ENCODE peak calls at places on chromosomes 6 and 20, in nine cellular contexts. T, X, W, R, K, B, I, O and U are unnamed samples.

GRCh38 chr20:21391495-21392298 is 5.6 kb downstream of the NKX2-4 start:
- DNase-seq in B (peak), O (no peak), T (no peak), X (no peak), K (no peak), I (no peak), W (peak), R (no peak), U (no peak)

GRCh38 chr6:155497273-155497672 is 41.6 kb upstream of the NOX3 start:
- DNase-seq in T (no peak), X (no peak), B (no peak), W (no peak), O (no peak), R (no peak), I (no peak), K (no peak), U (no peak)

GRCh38 chr20:36074983-36075382 is 79.6 kb upstream of the EPB41L1 start:
- DNase-seq in W (no peak), X (no peak), O (peak), B (no peak), R (no peak), K (no peak), T (no peak), I (no peak), U (no peak)

GRCh38 chr6:129104131-129104530 is 221.2 kb downstream of the LAMA2 start:
- DNase-seq in T (peak), O (no peak), R (peak), X (no peak), B (no peak), K (no peak), W (no peak), I (no peak), U (no peak)

GRCh38 chr20:57475388-57476072 is 49.4 kb downstream of the CTCFL start:
- DNase-seq in T (no peak), I (no peak), W (no peak), O (no peak), R (no peak), B (no peak), K (no peak), X (no peak), U (peak)

GRCh38 chr6:105726902-105727655 is 324.2 kb upstream of the PREP start:
- DNase-seq in R (peak), X (no peak), O (no peak), K (no peak), T (peak), B (no peak), W (no peak), I (no peak), U (no peak)

GRCh38 chr20:47610247-47610944 is 108.7 kb downstream of the NCOA3 start:
- DNase-seq in X (peak), B (peak), R (peak), K (no peak), W (no peak), T (peak), I (peak), O (peak), U (no peak)

GRCh38 chr20:32585011-32585518 is at the start of gene NOL4L:
- DNase-seq in O (no peak), X (no peak), K (peak), R (peak), W (no peak), B (no peak), T (no peak), I (no peak), U (no peak)

GRCh38 chr6:10000461-10000992 is 414.3 kb downstream of the TFAP2A start:
- DNase-seq in B (no peak), I (no peak), O (peak), W (no peak), R (peak), T (peak), K (no peak), X (no peak), U (no peak)

GRCh38 chr6:37477656-37478435 is 21.8 kb downstream of the CCDC167 start:
- DNase-seq in R (no peak), I (no peak), K (no peak), X (no peak), B (no peak), O (no peak), W (no peak), T (no peak), U (no peak)

GRCh38 chr6:134835998-134836397 is 113.9 kb downstream of the ALDH8A1 start:
- DNase-seq in I (no peak), X (no peak), K (no peak), O (peak), W (no peak), R (no peak), B (no peak), T (peak), U (no peak)

GRCh38 chr6:128964233-128964755 is 81.4 kb downstream of the LAMA2 start:
- DNase-seq in T (no peak), W (no peak), K (no peak), B (peak), I (no peak), O (no peak), X (no peak), R (no peak), U (no peak)

GRCh38 chr6:87660226-87660886 is 41.7 kb downstream of the AKIRIN2 start:
- DNase-seq in W (no peak), I (no peak), O (no peak), R (peak), X (peak), T (peak), K (no peak), B (peak), U (no peak)

GRCh38 chr6:134816780-134817179 is 133.1 kb downstream of the ALDH8A1 start:
- DNase-seq in B (no peak), X (peak), I (no peak), T (peak), W (no peak), R (no peak), O (peak), K (no peak), U (no peak)

GRCh38 chr6:169072127-169073042 is 181.3 kb downstream of the THBS2 start:
- DNase-seq in O (no peak), B (no peak), K (no peak), W (no peak), X (no peak), T (no peak), I (no peak), R (no peak), U (no peak)

GRCh38 chr6:13453771-13454251 is 33.6 kb downstream of the GFOD1 start:
- DNase-seq in R (peak), T (peak), O (peak), K (no peak), X (peak), W (no peak), I (no peak), B (peak), U (peak)

GRCh38 chr6:136723780-136724179 is 68.5 kb downstream of the MAP3K5 start:
- DNase-seq in R (no peak), B (peak), X (no peak), K (peak), O (no peak), I (no peak), W (no peak), T (no peak), U (no peak)

GRCh38 chr6:163876391-163876790 is 461.9 kb downstream of the QKI start:
- DNase-seq in O (no peak), I (no peak), T (peak), W (no peak), K (no peak), R (no peak), B (no peak), X (no peak), U (no peak)

GRCh38 chr20:38985060-38985459 is 22.9 kb downstream of the DHX35 start:
- DNase-seq in O (peak), X (no peak), W (no peak), T (no peak), B (no peak), K (no peak), I (no peak), R (no peak), U (no peak)

GRCh38 chr6:29731281-29731680 is 8.0 kb downstream of the HLA-F start:
- DNase-seq in R (no peak), T (no peak), O (peak), X (no peak), I (no peak), B (no peak), K (no peak), W (no peak), U (peak)

GRCh38 chr6:33407132-33407718 is 3.6 kb upstream of the PHF1 start:
- DNase-seq in T (peak), K (no peak), I (no peak), X (no peak), O (no peak), B (peak), R (no peak), W (no peak), U (no peak)

GRCh38 chr6:17393335-17394191 is at the start of gene CAP2:
- DNase-seq in O (peak), I (peak), X (peak), B (peak), R (peak), K (no peak), W (peak), T (peak), U (peak)

GRCh38 chr6:42279144-42279781 is 61.6 kb upstream of the MRPS10 start:
- DNase-seq in K (no peak), X (peak), I (peak), T (peak), O (no peak), R (peak), W (peak), B (no peak), U (peak)

GRCh38 chr6:6003334-6004146 is 3.2 kb downstream of the NRN1 start:
- DNase-seq in W (no peak), K (no peak), B (peak), I (no peak), T (no peak), X (peak), O (no peak), R (peak), U (no peak)

GRCh38 chr6:36755435-36756348 is 58.1 kb downstream of the RAB44 start:
- DNase-seq in K (no peak), T (peak), B (peak), O (peak), W (no peak), R (peak), X (peak), I (peak), U (no peak)

GRCh38 chr20:49969946-49970345 is 12.8 kb upstream of the SNAI1 start:
- DNase-seq in K (no peak), X (no peak), T (no peak), R (peak), B (no peak), O (peak), I (no peak), W (no peak), U (no peak)

GRCh38 chr6:25315194-25315593 is 36.0 kb downstream of the CARMIL1 start:
- DNase-seq in W (no peak), O (no peak), X (no peak), R (no peak), B (no peak), T (no peak), I (no peak), K (no peak), U (peak)

GRCh38 chr20:46646659-46647380 is 4.4 kb downstream of the SLC13A3 start:
- DNase-seq in R (no peak), I (no peak), B (no peak), K (no peak), X (no peak), W (no peak), T (peak), O (no peak), U (no peak)

GRCh38 chr6:108544586-108544985 is 16.1 kb upstream of the FOXO3 start:
- DNase-seq in R (no peak), I (no peak), O (no peak), K (no peak), B (no peak), W (no peak), T (peak), X (no peak), U (no peak)

GRCh38 chr6:14673201-14673600 is 555.6 kb downstream of the CD83 start:
- DNase-seq in W (no peak), X (peak), R (no peak), I (no peak), O (no peak), K (no peak), B (no peak), T (peak), U (no peak)

GRCh38 chr6:108966855-108967755 is 118.9 kb downstream of the ARMC2 start:
- DNase-seq in X (peak), W (peak), B (peak), T (peak), O (peak), K (no peak), R (peak), I (no peak), U (no peak)

GRCh38 chr6:131628726-131629125 is 684 bp upstream of the MED23 start:
- DNase-seq in K (no peak), R (no peak), O (no peak), B (no peak), W (no peak), T (no peak), X (no peak), I (no peak), U (no peak)
- H3K4me3 ChIP-seq in K (peak), R (no peak), O (peak), B (no peak), W (peak), T (no peak), X (peak), I (peak), U (peak)

DNA sequence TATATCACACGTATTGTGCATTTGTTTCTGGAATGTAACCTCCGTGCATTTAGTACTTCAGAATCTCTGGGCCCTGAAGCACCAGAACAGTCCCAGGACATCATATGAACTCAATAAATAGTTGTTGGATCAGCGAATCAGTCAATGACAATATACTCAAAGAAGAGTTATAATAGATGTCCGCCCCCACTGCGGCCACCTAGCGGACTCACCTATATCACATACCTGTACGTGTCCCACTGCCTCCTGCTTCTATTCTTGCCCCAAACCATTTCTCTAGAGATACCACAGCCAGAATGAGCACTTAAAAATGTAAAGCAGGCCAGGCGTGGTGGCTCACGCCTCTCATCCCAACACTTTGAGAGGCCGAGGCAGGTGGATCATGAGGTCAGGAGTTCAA is 73.9 kb downstream of the DCDC2 start:
- DNase-seq in R (no peak), X (no peak), B (no peak), K (no peak), I (no peak), O (no peak), T (no peak), W (no peak), U (no peak)
- TF ChIP-seq CTCF in R (no peak), X (no peak), B (no peak), K (no peak), I (no peak), O (no peak), T (no peak), W (no peak), U (no peak)

GRCh38 chr20:63830821-63831593 is at the start of gene ZBTB46:
- DNase-seq in X (no peak), B (no peak), O (no peak), I (peak), T (peak), R (no peak), W (peak), K (peak), U (no peak)
- H3K27ac ChIP-seq in X (no peak), B (no peak), O (no peak), I (peak), T (peak), R (no peak), W (peak), K (no peak), U (no peak)

GRCh38 chr6:54847799-54848597 is 1.4 kb downstream of the FAM83B start:
- DNase-seq in W (no peak), I (no peak), X (no peak), T (peak), K (no peak), R (peak), B (no peak), O (peak), U (no peak)
- H3K4me3 ChIP-seq in W (no peak), I (peak), X (no peak), T (no peak), K (no peak), R (peak), B (no peak), O (peak), U (no peak)

DNA sequence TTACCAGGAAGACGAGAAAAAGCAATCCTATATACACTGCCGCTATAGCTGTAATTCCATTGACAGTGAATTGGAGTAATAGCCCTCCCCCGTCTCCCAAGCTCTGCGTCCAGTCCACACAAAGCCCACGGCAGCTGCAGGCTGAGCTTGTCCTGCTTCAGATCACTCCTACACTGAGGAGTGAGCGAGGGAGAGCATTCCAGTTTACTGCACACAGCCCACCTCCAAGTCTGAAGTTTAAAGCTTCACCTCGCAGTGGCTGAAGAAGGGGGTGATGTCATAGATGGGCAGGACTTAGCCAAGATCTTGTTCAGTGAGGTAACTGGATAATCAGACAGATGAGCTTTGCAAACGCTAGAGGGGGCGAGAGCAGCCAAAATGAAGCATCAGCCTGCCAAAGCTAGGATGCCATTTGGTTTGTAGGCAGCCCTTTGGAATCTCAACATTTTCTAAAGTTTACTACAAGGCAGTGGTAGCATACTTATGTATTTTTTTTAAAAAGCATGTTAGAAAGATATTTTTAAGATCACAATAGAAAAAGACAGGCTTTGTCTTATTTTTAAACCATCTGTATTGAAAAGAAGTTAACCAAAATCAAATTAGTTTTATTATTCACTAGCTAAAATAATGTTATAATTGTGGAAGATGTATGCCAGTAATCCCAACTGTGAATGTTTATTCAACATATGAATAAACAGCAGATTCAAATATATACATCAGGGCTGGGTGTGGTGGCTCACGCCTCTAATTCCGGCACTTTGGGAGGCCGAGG is at the start of gene FLRT3:
- DNase-seq in I (peak), T (peak), O (peak), B (peak), R (peak), K (peak), X (peak), W (no peak), U (peak)
- TF ChIP-seq CTCF in I (peak), T (peak), O (peak), B (peak), R (peak), K (peak), X (peak), W (peak), U (peak)